ENCODE peak calls at places on chromosomes 2 and 18, in seven cellular contexts. D is vagina; N is left ventricle myocardium inferior; X is right lobe of liver; K is CD4-positive, alpha-beta memory T cell; H is thoracic aorta; J is naive thymus-derived CD4-positive, alpha-beta T cell. W is an unnamed sample. For H3K4me1 and H3K36me3, the result is how much of the 10 kb centered on the place peaks cover.

GRCh38 chr2:197092431-197092830 is 165.9 kb upstream of the PGAP1 start:
- DNase-seq in N (no peak), D (no peak), J (no peak), H (no peak), X (no peak), K (no peak), W (no peak)

GRCh38 chr2:64950226-64951160 is 38.7 kb upstream of the SLC1A4 start:
- DNase-seq in X (no peak), N (no peak), J (no peak), K (no peak), D (no peak), H (no peak), W (no peak)

GRCh38 chr2:180495606-180496005 is 484.8 kb upstream of the UBE2E3 start:
- DNase-seq in J (no peak), D (no peak), N (no peak), X (no peak), K (no peak), H (no peak), W (no peak)

GRCh38 chr2:158297606-158298005 is 158.9 kb downstream of the CCDC148 start:
- DNase-seq in N (no peak), D (no peak), H (no peak), J (no peak), X (no peak), K (no peak), W (no peak)

GRCh38 chr18:73848656-73849055 is 299.0 kb downstream of the FBXO15 start:
- DNase-seq in X (no peak), K (no peak), H (no peak), J (no peak), D (no peak), N (no peak), W (no peak)

GRCh38 chr2:193824474-193824873 is 1629.7 kb upstream of the TMEFF2 start:
- DNase-seq in N (no peak), K (no peak), X (no peak), J (no peak), D (no peak), H (no peak), W (no peak)

GRCh38 chr2:181656450-181657261 is at the start of gene CERKL:
- DNase-seq in D (no peak), X (no peak), J (peak), N (peak), K (no peak), H (no peak), W (peak)

GRCh38 chr2:181589779-181590178 is 67.1 kb downstream of the CERKL start:
- DNase-seq in K (no peak), H (no peak), J (no peak), N (no peak), X (no peak), D (no peak), W (no peak)

GRCh38 chr2:67304300-67304890 is 92.7 kb upstream of the ETAA1 start:
- DNase-seq in D (no peak), X (no peak), J (no peak), H (no peak), N (no peak), K (no peak), W (no peak)

GRCh38 chr2:42336361-42336965 is 24.6 kb downstream of the COX7A2L start:
- DNase-seq in H (no peak), K (no peak), D (no peak), J (no peak), X (no peak), N (no peak), W (no peak)

GRCh38 chr18:415627-416612 is 84.6 kb downstream of the COLEC12 start:
- DNase-seq in J (no peak), N (no peak), H (no peak), D (no peak), K (no peak), X (no peak), W (no peak)

GRCh38 chr2:196247979-196248286 is 76.6 kb upstream of the STK17B start:
- DNase-seq in N (no peak), H (no peak), K (no peak), X (no peak), J (no peak), D (no peak), W (no peak)

GRCh38 chr18:34386803-34387202 is 162.1 kb upstream of the NOL4 start:
- DNase-seq in J (no peak), K (no peak), D (no peak), H (no peak), N (no peak), X (no peak), W (no peak)

GRCh38 chr18:59239627-59240026 is 19.7 kb downstream of the GRP start:
- DNase-seq in J (no peak), N (no peak), X (no peak), K (no peak), H (no peak), D (no peak), W (no peak)

GRCh38 chr18:25805323-25805722 is 285.1 kb downstream of the SS18 start:
- DNase-seq in K (no peak), N (no peak), J (no peak), D (no peak), X (no peak), H (no peak), W (no peak)

GRCh38 chr2:25964891-25965290 is 17.4 kb downstream of the KIF3C start:
- DNase-seq in K (no peak), H (no peak), N (no peak), J (no peak), D (no peak), X (no peak), W (no peak)

GRCh38 chr2:62140785-62141740 is 54.9 kb upstream of the B3GNT2 start:
- DNase-seq in H (no peak), D (no peak), X (no peak), J (no peak), K (no peak), N (no peak), W (no peak)

GRCh38 chr18:78934003-78934402 is 45.6 kb upstream of the SALL3 start:
- DNase-seq in N (no peak), H (no peak), X (no peak), J (no peak), K (no peak), D (no peak), W (no peak)

GRCh38 chr18:5546660-5547059 is 2.9 kb upstream of the EPB41L3 start:
- DNase-seq in X (no peak), J (no peak), H (no peak), N (no peak), K (no peak), D (no peak), W (no peak)

GRCh38 chr2:163459986-163460385 is 275.8 kb downstream of the FIGN start:
- DNase-seq in H (no peak), K (no peak), X (no peak), N (no peak), D (no peak), J (no peak), W (no peak)

GRCh38 chr2:182652326-182652725 is 63.7 kb upstream of the DNAJC10 start:
- DNase-seq in K (peak), J (no peak), D (no peak), H (no peak), N (no peak), X (no peak), W (no peak)

GRCh38 chr2:215413484-215413777 is 22.4 kb downstream of the FN1 start:
- DNase-seq in D (no peak), H (no peak), J (no peak), K (no peak), N (no peak), X (no peak), W (no peak)

GRCh38 chr2:215415218-215415617 is 20.6 kb downstream of the FN1 start:
- DNase-seq in D (no peak), J (no peak), N (no peak), X (no peak), H (no peak), K (no peak), W (no peak)

GRCh38 chr2:215411941-215412743 is 23.7 kb downstream of the FN1 start:
- DNase-seq in X (no peak), D (no peak), K (no peak), N (no peak), H (no peak), J (no peak), W (no peak)

GRCh38 chr2:215414674-215415073 is 21.2 kb downstream of the FN1 start:
- DNase-seq in D (no peak), K (no peak), X (no peak), H (no peak), J (no peak), N (no peak), W (no peak)

DNA sequence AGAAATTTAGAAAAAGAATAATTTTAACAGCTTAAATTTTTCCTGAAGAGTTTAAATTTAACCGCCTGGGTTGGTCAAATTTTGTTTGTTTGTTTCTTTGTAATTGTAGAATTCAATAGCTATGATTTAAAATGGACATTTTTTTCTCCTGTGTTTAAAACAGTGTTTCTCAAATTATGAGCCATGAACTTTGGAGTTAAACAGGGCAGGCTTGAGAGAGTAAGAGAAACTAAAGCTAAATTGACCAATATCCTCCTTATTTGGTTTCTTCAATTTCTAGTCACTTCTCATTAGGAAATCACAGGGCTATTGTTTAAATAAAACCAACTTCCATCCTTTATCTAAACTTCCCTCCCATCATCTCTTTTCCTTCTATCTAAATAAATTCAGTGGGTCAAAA is 21.9 kb downstream of the FN1 start:
- DNase-seq in K (no peak), N (no peak), D (no peak), H (no peak), X (no peak), J (no peak), W (no peak)
- H3K4me1 ChIP-seq in K (under half), N (under half), D (under half), H (half or more), X (under half), J (under half), W (under half)

GRCh38 chr2:217338306-217338916 is 478.5 kb upstream of the TNP1 start:
- DNase-seq in N (no peak), X (no peak), D (no peak), K (no peak), J (no peak), H (no peak), W (no peak)
- H3K36me3 ChIP-seq in N (under half), X (under half), D (under half), K (under half), J (under half), H (under half), W (under half)

GRCh38 chr2:12032421-12032820 is 286.0 kb downstream of the LPIN1 start:
- DNase-seq in K (no peak), J (no peak), X (no peak), N (no peak), D (no peak), H (no peak), W (no peak)
- H3K4me1 ChIP-seq in K (under half), J (under half), X (under half), N (under half), D (under half), H (under half), W (under half)

DNA sequence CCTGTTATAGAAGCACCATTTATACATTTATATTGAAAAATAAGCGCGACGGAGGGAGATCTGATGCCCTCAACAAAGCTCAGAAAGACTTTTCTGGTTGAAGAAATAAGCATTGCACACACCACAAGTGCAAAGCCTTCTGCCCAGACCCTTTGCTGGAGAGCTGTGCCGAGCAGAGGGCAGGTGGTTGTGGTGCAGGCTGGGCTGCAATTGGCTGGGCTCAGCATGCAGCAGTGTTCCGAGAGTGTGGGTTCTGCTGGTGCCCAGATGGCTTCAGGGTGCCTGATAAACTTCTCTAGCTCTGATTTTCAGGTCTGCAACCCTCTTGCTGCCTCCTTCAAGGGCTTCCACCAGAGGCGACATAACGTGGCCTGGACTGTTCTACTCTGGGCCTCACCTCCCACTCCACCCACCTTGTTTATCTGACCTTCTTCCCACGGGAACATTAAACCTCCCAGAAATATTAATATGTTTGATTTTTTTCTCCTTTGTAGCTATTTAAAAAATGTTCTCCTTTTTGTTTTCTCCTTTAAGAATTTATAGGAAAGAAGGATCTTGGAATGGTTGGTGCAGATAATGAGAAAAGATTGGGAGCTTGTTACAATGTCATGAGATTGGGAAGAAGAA is 113.6 kb upstream of the ITGA6 start:
- DNase-seq in J (no peak), D (no peak), K (no peak), H (no peak), N (no peak), X (no peak), W (no peak)
- H3K36me3 ChIP-seq in J (under half), D (under half), K (under half), H (under half), N (under half), X (under half), W (under half)

DNA sequence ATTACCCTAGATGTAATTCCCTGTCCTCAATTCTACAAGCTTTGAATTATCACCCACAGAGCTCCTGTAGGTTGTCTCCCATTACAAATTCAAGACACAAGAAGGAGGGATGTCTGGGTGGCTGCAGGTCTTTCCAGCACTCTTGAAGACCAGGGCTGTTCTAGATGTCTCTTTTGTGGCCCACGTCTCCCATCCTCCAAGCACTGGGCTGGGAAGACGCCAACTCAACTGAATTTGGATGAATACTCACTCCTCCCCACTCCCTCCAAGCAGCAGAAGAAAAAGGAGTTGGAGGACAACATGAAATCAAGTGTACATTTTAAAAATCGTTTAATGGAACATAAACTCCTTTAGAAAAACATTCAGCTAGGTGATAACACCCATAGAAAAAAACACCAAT is 31.2 kb downstream of the SMAD7 start:
- DNase-seq in J (no peak), N (no peak), H (no peak), D (no peak), X (peak), K (no peak), W (no peak)
- H3K4me1 ChIP-seq in J (under half), N (half or more), H (half or more), D (half or more), X (under half), K (under half), W (under half)

GRCh38 chr2:46382331-46383112 is 85.3 kb downstream of the EPAS1 start:
- DNase-seq in D (peak), H (no peak), N (no peak), J (no peak), X (no peak), K (no peak), W (no peak)

GRCh38 chr2:46381871-46382270 is 84.7 kb downstream of the EPAS1 start:
- DNase-seq in J (no peak), H (no peak), N (no peak), X (no peak), D (peak), K (no peak), W (no peak)

GRCh38 chr2:46383113-46383395 is 85.8 kb downstream of the EPAS1 start:
- DNase-seq in D (peak), N (no peak), X (no peak), J (no peak), K (no peak), H (no peak), W (no peak)

GRCh38 chr2:46384457-46384815 is 87.2 kb downstream of the EPAS1 start:
- DNase-seq in N (no peak), H (no peak), J (no peak), D (no peak), X (no peak), K (no peak), W (no peak)

GRCh38 chr2:46383784-46384456 is 86.7 kb downstream of the EPAS1 start:
- DNase-seq in N (no peak), K (no peak), H (no peak), X (no peak), D (no peak), J (no peak), W (no peak)
- H3K36me3 ChIP-seq in N (half or more), K (under half), H (half or more), X (under half), D (under half), J (under half), W (half or more)

GRCh38 chr2:177263451-177264208 is 897 bp downstream of the NFE2L2 start:
- DNase-seq in H (peak), J (peak), D (peak), X (peak), K (peak), N (peak), W (peak)

GRCh38 chr2:177262137-177262536 is 2.4 kb downstream of the NFE2L2 start:
- DNase-seq in H (no peak), D (no peak), X (no peak), N (no peak), J (no peak), K (no peak), W (no peak)

GRCh38 chr2:177260398-177260797 is 4.1 kb downstream of the NFE2L2 start:
- DNase-seq in K (no peak), N (no peak), H (no peak), X (no peak), J (no peak), D (no peak), W (no peak)

GRCh38 chr2:177262958-177263450 is 1.5 kb downstream of the NFE2L2 start:
- DNase-seq in K (no peak), N (no peak), X (no peak), H (no peak), J (no peak), D (no peak), W (no peak)

GRCh38 chr2:177261115-177261779 is 3.3 kb downstream of the NFE2L2 start:
- DNase-seq in N (no peak), H (no peak), X (no peak), J (no peak), K (no peak), D (no peak), W (no peak)
- H3K4me1 ChIP-seq in N (half or more), H (half or more), X (under half), J (under half), K (half or more), D (half or more), W (under half)

W was measured in left lung.